ENCODE peak calls at places on chromosome 2, in ten cellular contexts. B is tibial artery; Q is activated T-cell treated with anti-CD3 and anti-CD28 coated beads, Interleukin-2, amount 50 U/mL, for 1 hour; T is HT-29; R is GM04504; X is mucosa of gallbladder; N is amygdala; J is neural progenitor cell; S is ovary; G is H9. C is an unnamed sample.

GRCh38 chr2:45237128-45237527 is 227.9 kb upstream of the SIX2 start:
- DNase-seq in B (no peak), Q (no peak), T (no peak), R (no peak), X (no peak), N (no peak), J (no peak), S (no peak), G (no peak), C (no peak)

GRCh38 chr2:2580341-2580740 is 249.3 kb upstream of the MYT1L start:
- DNase-seq in B (peak; percentile 47), Q (no peak), T (no peak), R (no peak), X (peak; percentile 8), N (no peak), J (no peak), S (no peak), G (no peak), C (no peak)

GRCh38 chr2:218010116-218010837 is 7.5 kb upstream of the TNS1 start:
- DNase-seq in B (peak; percentile 85), Q (peak; percentile 51), T (peak; percentile 50), R (no peak), X (peak; percentile 50), N (no peak), J (peak; percentile 72), S (peak; percentile 75), G (peak; percentile 51), C (no peak)

GRCh38 chr2:141062443-141062842 is 1068.4 kb downstream of the LRP1B start:
- DNase-seq in B (no peak), Q (no peak), T (no peak), R (no peak), X (no peak), N (no peak), J (no peak), S (no peak), G (no peak), C (no peak)

GRCh38 chr2:133422946-133423345 is 145.3 kb downstream of the NCKAP5 start:
- DNase-seq in B (no peak), Q (no peak), T (no peak), R (peak; percentile 38), X (no peak), N (no peak), J (no peak), S (no peak), G (no peak), C (no peak)

GRCh38 chr2:240642806-240643092 is 17.5 kb downstream of the GPR35 start:
- DNase-seq in B (peak; percentile 62), Q (no peak), T (no peak), R (no peak), X (no peak), N (no peak), J (no peak), S (no peak), G (no peak), C (no peak)

GRCh38 chr2:37417321-37417720 is 72.9 kb downstream of the QPCT start:
- DNase-seq in B (no peak), Q (no peak), T (no peak), R (peak; percentile 65), X (no peak), N (no peak), J (no peak), S (no peak), G (no peak), C (no peak)

GRCh38 chr2:235026137-235026536 is 74.3 kb downstream of the SH3BP4 start:
- DNase-seq in B (no peak), Q (no peak), T (peak; percentile 83), R (peak; percentile 71), X (peak; percentile 66), N (no peak), J (no peak), S (peak; percentile 38), G (no peak), C (peak; percentile 49)

GRCh38 chr2:57711991-57712390 is 334.6 kb upstream of the VRK2 start:
- DNase-seq in B (no peak), Q (no peak), T (no peak), R (no peak), X (no peak), N (no peak), J (peak; percentile 3), S (no peak), G (no peak), C (no peak)

GRCh38 chr2:111053825-111054490 is 66.8 kb upstream of the BCL2L11 start:
- DNase-seq in B (no peak), Q (no peak), T (no peak), R (no peak), X (no peak), N (no peak), J (no peak), S (no peak), G (no peak), C (no peak)

GRCh38 chr2:150609831-150610582 is 122.5 kb upstream of the RND3 start:
- DNase-seq in B (no peak), Q (no peak), T (no peak), R (peak; percentile 98), X (no peak), N (no peak), J (no peak), S (no peak), G (no peak), C (no peak)

GRCh38 chr2:28522479-28522878 is 26.6 kb downstream of the PLB1 start:
- DNase-seq in B (peak; percentile 24), Q (no peak), T (no peak), R (no peak), X (no peak), N (no peak), J (peak; percentile 66), S (no peak), G (no peak), C (no peak)

GRCh38 chr2:19687260-19687659 is 214.5 kb downstream of the TTC32 start:
- DNase-seq in B (no peak), Q (no peak), T (no peak), R (no peak), X (no peak), N (no peak), J (no peak), S (no peak), G (peak; percentile 11), C (no peak)

GRCh38 chr2:16615687-16616615 is 49.7 kb downstream of the CYRIA start:
- DNase-seq in B (no peak), Q (no peak), T (no peak), R (no peak), X (no peak), N (peak; percentile 71), J (no peak), S (no peak), G (peak; percentile 54), C (peak; percentile 42)

GRCh38 chr2:42133771-42134195 is 35.4 kb upstream of the EML4 start:
- DNase-seq in B (no peak), Q (no peak), T (no peak), R (no peak), X (no peak), N (no peak), J (peak; percentile 61), S (no peak), G (no peak), C (peak; percentile 58)

GRCh38 chr2:237882510-237883481 is 23.4 kb downstream of the RAMP1 start:
- DNase-seq in B (peak; percentile 70), Q (no peak), T (no peak), R (no peak), X (no peak), N (no peak), J (no peak), S (no peak), G (no peak), C (no peak)